ENCODE peak calls at places on chromosomes 12 and 14, in eight cellular contexts. One of them, this sample, is unnamed.

GRCh38 chr14:47259796-47260195 is 415.6 kb downstream of the MDGA2 start:
- DNase-seq in spleen: no peak
- DNase-seq in AG10803: no peak
- DNase-seq in A549: no peak
- DNase-seq in upper lobe of right lung: no peak
- DNase-seq in GM12865: no peak
- DNase-seq in neural crest cell: no peak
- DNase-seq in mucosa of descending colon: no peak
- DNase-seq in this sample: no peak

GRCh38 chr14:83419420-83419819 is 1885.8 kb upstream of the SEL1L start:
- DNase-seq in spleen: no peak
- DNase-seq in AG10803: no peak
- DNase-seq in A549: no peak
- DNase-seq in upper lobe of right lung: peak; percentile 85
- DNase-seq in GM12865: no peak
- DNase-seq in neural crest cell: no peak
- DNase-seq in mucosa of descending colon: no peak
- DNase-seq in this sample: no peak

GRCh38 chr12:79555006-79555925 is 135.5 kb downstream of the PAWR start:
- DNase-seq in spleen: no peak
- DNase-seq in AG10803: peak; percentile 73
- DNase-seq in A549: peak; percentile 66
- DNase-seq in upper lobe of right lung: no peak
- DNase-seq in GM12865: peak; percentile 30
- DNase-seq in neural crest cell: no peak
- DNase-seq in mucosa of descending colon: no peak
- DNase-seq in this sample: no peak

GRCh38 chr12:21585485-21585884 is 19.2 kb downstream of the GYS2 start:
- DNase-seq in spleen: no peak
- DNase-seq in AG10803: no peak
- DNase-seq in A549: no peak
- DNase-seq in upper lobe of right lung: no peak
- DNase-seq in GM12865: no peak
- DNase-seq in neural crest cell: no peak
- DNase-seq in mucosa of descending colon: no peak
- DNase-seq in this sample: no peak

GRCh38 chr14:63563370-63564026 is 20.3 kb upstream of the PPP2R5E start:
- DNase-seq in spleen: no peak
- DNase-seq in AG10803: no peak
- DNase-seq in A549: peak; percentile 40
- DNase-seq in upper lobe of right lung: no peak
- DNase-seq in GM12865: no peak
- DNase-seq in neural crest cell: no peak
- DNase-seq in mucosa of descending colon: no peak
- DNase-seq in this sample: no peak

GRCh38 chr12:47772094-47772660 is 861 bp upstream of the SLC48A1 start:
- DNase-seq in spleen: peak; percentile 67
- DNase-seq in AG10803: no peak
- DNase-seq in A549: no peak
- DNase-seq in upper lobe of right lung: no peak
- DNase-seq in GM12865: no peak
- DNase-seq in neural crest cell: no peak
- DNase-seq in mucosa of descending colon: peak; percentile 19
- DNase-seq in this sample: no peak

GRCh38 chr12:62409068-62409467 is 57.6 kb upstream of the MON2 start:
- DNase-seq in spleen: no peak
- DNase-seq in AG10803: peak; percentile 0
- DNase-seq in A549: no peak
- DNase-seq in upper lobe of right lung: no peak
- DNase-seq in GM12865: no peak
- DNase-seq in neural crest cell: no peak
- DNase-seq in mucosa of descending colon: no peak
- DNase-seq in this sample: no peak

GRCh38 chr12:111108726-111109125 is 188.3 kb upstream of the MYL2 start:
- DNase-seq in spleen: no peak
- DNase-seq in AG10803: no peak
- DNase-seq in A549: no peak
- DNase-seq in upper lobe of right lung: no peak
- DNase-seq in GM12865: no peak
- DNase-seq in neural crest cell: no peak
- DNase-seq in mucosa of descending colon: no peak
- DNase-seq in this sample: no peak

GRCh38 chr14:70887207-70888150 is 19.8 kb upstream of the PCNX1 start:
- DNase-seq in spleen: no peak
- DNase-seq in AG10803: peak; percentile 77
- DNase-seq in A549: no peak
- DNase-seq in upper lobe of right lung: no peak
- DNase-seq in GM12865: peak; percentile 79
- DNase-seq in neural crest cell: no peak
- DNase-seq in mucosa of descending colon: no peak
- DNase-seq in this sample: no peak

GRCh38 chr12:6782903-6783571 is 6.3 kb upstream of the CD4 start:
- DNase-seq in spleen: no peak
- DNase-seq in AG10803: no peak
- DNase-seq in A549: no peak
- DNase-seq in upper lobe of right lung: no peak
- DNase-seq in GM12865: no peak
- DNase-seq in neural crest cell: no peak
- DNase-seq in mucosa of descending colon: no peak
- DNase-seq in this sample: no peak

GRCh38 chr14:105433161-105433605 is 13.6 kb downstream of the MTA1 start:
- DNase-seq in spleen: no peak
- DNase-seq in AG10803: no peak
- DNase-seq in A549: no peak
- DNase-seq in upper lobe of right lung: no peak
- DNase-seq in GM12865: no peak
- DNase-seq in neural crest cell: no peak
- DNase-seq in mucosa of descending colon: no peak
- DNase-seq in this sample: no peak

GRCh38 chr14:33693237-33693636 is 257.6 kb downstream of the EGLN3 start:
- DNase-seq in spleen: no peak
- DNase-seq in AG10803: peak; percentile 85
- DNase-seq in A549: no peak
- DNase-seq in upper lobe of right lung: no peak
- DNase-seq in GM12865: no peak
- DNase-seq in neural crest cell: no peak
- DNase-seq in mucosa of descending colon: no peak
- DNase-seq in this sample: no peak

GRCh38 chr12:28500373-28501024 is 310.2 kb downstream of the CCDC91 start:
- DNase-seq in spleen: no peak
- DNase-seq in AG10803: peak; percentile 22
- DNase-seq in A549: no peak
- DNase-seq in upper lobe of right lung: no peak
- DNase-seq in GM12865: no peak
- DNase-seq in neural crest cell: no peak
- DNase-seq in mucosa of descending colon: no peak
- DNase-seq in this sample: no peak

GRCh38 chr14:72023128-72024042 is 91.2 kb downstream of the RGS6 start:
- DNase-seq in spleen: no peak
- DNase-seq in AG10803: no peak
- DNase-seq in A549: no peak
- DNase-seq in upper lobe of right lung: no peak
- DNase-seq in GM12865: peak; percentile 43
- DNase-seq in neural crest cell: no peak
- DNase-seq in mucosa of descending colon: no peak
- DNase-seq in this sample: no peak

GRCh38 chr12:29655861-29656260 is 127.9 kb downstream of the TMTC1 start:
- DNase-seq in spleen: no peak
- DNase-seq in AG10803: no peak
- DNase-seq in A549: no peak
- DNase-seq in upper lobe of right lung: no peak
- DNase-seq in GM12865: peak; percentile 7
- DNase-seq in neural crest cell: no peak
- DNase-seq in mucosa of descending colon: no peak
- DNase-seq in this sample: no peak

GRCh38 chr12:55957106-55957859 is 8.6 kb downstream of the PMEL start:
- DNase-seq in spleen: no peak
- DNase-seq in AG10803: no peak
- DNase-seq in A549: no peak
- DNase-seq in upper lobe of right lung: no peak
- DNase-seq in GM12865: no peak
- DNase-seq in neural crest cell: no peak
- DNase-seq in mucosa of descending colon: no peak
- DNase-seq in this sample: no peak

GRCh38 chr12:126760109-126760508 is 1506.9 kb upstream of the TMEM132C start:
- DNase-seq in spleen: no peak
- DNase-seq in AG10803: no peak
- DNase-seq in A549: no peak
- DNase-seq in upper lobe of right lung: no peak
- DNase-seq in GM12865: no peak
- DNase-seq in neural crest cell: no peak
- DNase-seq in mucosa of descending colon: no peak
- DNase-seq in this sample: no peak

GRCh38 chr14:97138801-97139200 is 341.6 kb downstream of the VRK1 start:
- DNase-seq in spleen: no peak
- DNase-seq in AG10803: no peak
- DNase-seq in A549: no peak
- DNase-seq in upper lobe of right lung: no peak
- DNase-seq in GM12865: no peak
- DNase-seq in neural crest cell: no peak
- DNase-seq in mucosa of descending colon: no peak
- DNase-seq in this sample: no peak

GRCh38 chr12:110590059-110590458 is 6.9 kb upstream of the PPTC7 start:
- DNase-seq in spleen: no peak
- DNase-seq in AG10803: no peak
- DNase-seq in A549: no peak
- DNase-seq in upper lobe of right lung: no peak
- DNase-seq in GM12865: no peak
- DNase-seq in neural crest cell: no peak
- DNase-seq in mucosa of descending colon: no peak
- DNase-seq in this sample: no peak

GRCh38 chr14:95233702-95234241 is 76.4 kb upstream of the DICER1 start:
- DNase-seq in spleen: peak; percentile 75
- DNase-seq in AG10803: no peak
- DNase-seq in A549: no peak
- DNase-seq in upper lobe of right lung: no peak
- DNase-seq in GM12865: peak; percentile 73
- DNase-seq in neural crest cell: no peak
- DNase-seq in mucosa of descending colon: no peak
- DNase-seq in this sample: no peak

GRCh38 chr12:18165422-18165871 is 75.5 kb upstream of the RERGL start:
- DNase-seq in spleen: no peak
- DNase-seq in AG10803: peak; percentile 36
- DNase-seq in A549: no peak
- DNase-seq in upper lobe of right lung: no peak
- DNase-seq in GM12865: peak; percentile 92
- DNase-seq in neural crest cell: no peak
- DNase-seq in mucosa of descending colon: no peak
- DNase-seq in this sample: peak; percentile 7

GRCh38 chr14:88929656-88930436 is 105.4 kb downstream of the TTC8 start:
- DNase-seq in spleen: no peak
- DNase-seq in AG10803: no peak
- DNase-seq in A549: peak; percentile 12
- DNase-seq in upper lobe of right lung: no peak
- DNase-seq in GM12865: peak; percentile 11
- DNase-seq in neural crest cell: no peak
- DNase-seq in mucosa of descending colon: no peak
- DNase-seq in this sample: peak; percentile 5
- TF ChIP-seq CTCF in spleen: no peak
- TF ChIP-seq CTCF in AG10803: peak; percentile 3
- TF ChIP-seq CTCF in A549: no peak
- TF ChIP-seq CTCF in upper lobe of right lung: no peak
- TF ChIP-seq CTCF in GM12865: peak; percentile 26
- TF ChIP-seq CTCF in neural crest cell: peak; percentile 25
- TF ChIP-seq CTCF in mucosa of descending colon: no peak
- TF ChIP-seq CTCF in this sample: no peak

GRCh38 chr12:127966331-127966730 is 300.6 kb upstream of the TMEM132C start:
- DNase-seq in spleen: no peak
- DNase-seq in AG10803: no peak
- DNase-seq in A549: no peak
- DNase-seq in upper lobe of right lung: no peak
- DNase-seq in GM12865: no peak
- DNase-seq in neural crest cell: no peak
- DNase-seq in mucosa of descending colon: no peak
- DNase-seq in this sample: no peak

GRCh38 chr12:127963926-127964325 is 303.0 kb upstream of the TMEM132C start:
- DNase-seq in spleen: no peak
- DNase-seq in AG10803: peak; percentile 16
- DNase-seq in A549: no peak
- DNase-seq in upper lobe of right lung: no peak
- DNase-seq in GM12865: no peak
- DNase-seq in neural crest cell: no peak
- DNase-seq in mucosa of descending colon: no peak
- DNase-seq in this sample: no peak

GRCh38 chr12:127964717-127965116 is 302.3 kb upstream of the TMEM132C start:
- DNase-seq in spleen: no peak
- DNase-seq in AG10803: peak; percentile 44
- DNase-seq in A549: peak; percentile 18
- DNase-seq in upper lobe of right lung: no peak
- DNase-seq in GM12865: no peak
- DNase-seq in neural crest cell: no peak
- DNase-seq in mucosa of descending colon: no peak
- DNase-seq in this sample: no peak
- TF ChIP-seq CTCF in spleen: no peak
- TF ChIP-seq CTCF in AG10803: peak; percentile 52
- TF ChIP-seq CTCF in A549: no peak
- TF ChIP-seq CTCF in upper lobe of right lung: no peak
- TF ChIP-seq CTCF in GM12865: no peak
- TF ChIP-seq CTCF in neural crest cell: no peak
- TF ChIP-seq CTCF in mucosa of descending colon: no peak
- TF ChIP-seq CTCF in this sample: no peak

DNA sequence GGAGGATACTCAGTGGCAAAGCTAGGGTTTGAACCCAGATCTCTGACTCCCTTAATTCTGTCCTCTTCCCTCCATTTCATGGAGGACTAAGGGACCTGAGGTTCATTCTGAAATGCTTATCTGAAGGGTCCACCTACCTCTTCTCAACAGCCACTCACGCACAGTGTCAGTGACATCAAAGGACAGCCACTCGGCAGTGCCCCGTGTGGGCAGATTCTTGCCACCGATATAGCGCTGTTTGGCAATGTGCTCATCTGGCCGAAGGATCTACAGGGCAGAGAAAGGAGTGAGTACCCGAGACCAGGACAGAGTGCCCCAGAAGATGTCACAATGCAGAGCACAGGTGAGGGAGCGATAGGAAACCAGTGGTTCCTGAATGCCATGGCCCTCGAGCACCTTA is 10.8 kb downstream of the TGFB3 start:
- DNase-seq in spleen: no peak
- DNase-seq in AG10803: no peak
- DNase-seq in A549: no peak
- DNase-seq in upper lobe of right lung: no peak
- DNase-seq in GM12865: no peak
- DNase-seq in neural crest cell: no peak
- DNase-seq in mucosa of descending colon: no peak
- DNase-seq in this sample: no peak
- TF ChIP-seq CTCF in spleen: no peak
- TF ChIP-seq CTCF in AG10803: no peak
- TF ChIP-seq CTCF in A549: no peak
- TF ChIP-seq CTCF in upper lobe of right lung: no peak
- TF ChIP-seq CTCF in GM12865: no peak
- TF ChIP-seq CTCF in neural crest cell: no peak
- TF ChIP-seq CTCF in mucosa of descending colon: no peak
- TF ChIP-seq CTCF in this sample: no peak

DNA sequence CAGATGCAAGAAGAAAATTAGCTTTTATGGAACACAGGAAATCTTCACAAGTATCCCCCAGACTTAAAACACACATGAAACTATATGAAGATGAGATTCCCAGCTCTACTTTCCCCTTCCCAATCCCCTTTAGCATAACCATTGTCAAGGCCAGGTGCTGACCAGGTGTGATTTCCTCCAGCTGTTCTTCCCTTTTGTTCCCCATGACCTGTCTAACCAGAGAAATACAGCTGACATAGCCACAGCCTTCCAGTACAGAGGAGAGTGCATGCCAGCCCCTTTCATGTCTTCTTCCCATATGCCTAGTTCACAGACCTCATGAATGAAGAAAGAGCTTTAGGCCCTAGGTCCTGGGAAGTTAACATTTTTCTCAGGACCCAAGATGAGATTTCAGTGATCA is 43.5 kb upstream of the FKBP4 start:
- DNase-seq in spleen: no peak
- DNase-seq in AG10803: no peak
- DNase-seq in A549: no peak
- DNase-seq in upper lobe of right lung: no peak
- DNase-seq in GM12865: no peak
- DNase-seq in neural crest cell: no peak
- DNase-seq in mucosa of descending colon: no peak
- DNase-seq in this sample: no peak
- TF ChIP-seq CTCF in spleen: no peak
- TF ChIP-seq CTCF in AG10803: no peak
- TF ChIP-seq CTCF in A549: no peak
- TF ChIP-seq CTCF in upper lobe of right lung: no peak
- TF ChIP-seq CTCF in GM12865: no peak
- TF ChIP-seq CTCF in neural crest cell: no peak
- TF ChIP-seq CTCF in mucosa of descending colon: no peak
- TF ChIP-seq CTCF in this sample: no peak